ENCODE peak calls at places on chromosomes 13 and 19, in eight cellular contexts. R is stimulated activated CD4-positive, alpha-beta T cell treated with anti-CD3 and anti-CD28 coated beads, Interleukin-1b, Interleukin-23, amount 100 ng/mL, for 1 hour; T is aorta; Y is activated T-helper 1 cell treated with anti-CD3 and anti-CD28 coated beads, Interleukin-12 subunit alpha, Interleukin-12 subunit beta, Interleukin-2, Interleukin-4 antibody, amounts not matched to agents 30 ng/mL and 10 ng/mL and 1 ng/mL, durations not matched to agents 14 hours and 24 hours and 36 hours; I is amygdala; J is kidney tubule cell; U is PC-3; Q is NCI-H345. X is an unnamed sample.
A peak's percentile ranks its signal among the peaks of the same experiment; 100 is the strongest.

GRCh38 chr19:11479470-11480080 is 1.3 kb downstream of the ELAVL3 start:
- DNase-seq in R (no peak), T (peak; percentile 46), Y (peak; percentile 17), I (peak; percentile 91), J (no peak), U (no peak), Q (peak; percentile 44), X (peak; percentile 36)

GRCh38 chr19:56080669-56081401 is 40.3 kb downstream of the ZNF787 start:
- DNase-seq in R (peak; percentile 24), T (peak; percentile 85), Y (peak; percentile 43), I (peak; percentile 49), J (peak; percentile 80), U (peak; percentile 59), Q (peak; percentile 50), X (peak; percentile 42)

GRCh38 chr19:10335149-10336053 is 2.1 kb upstream of the RAVER1 start:
- DNase-seq in R (no peak), T (no peak), Y (no peak), I (peak; percentile 58), J (no peak), U (no peak), Q (no peak), X (no peak)

GRCh38 chr13:76000131-76000530 is 364.0 kb downstream of the LMO7 start:
- DNase-seq in R (no peak), T (no peak), Y (no peak), I (no peak), J (no peak), U (no peak), Q (no peak), X (no peak)

GRCh38 chr13:55155046-55155445 is 1985.7 kb upstream of the PRR20A start:
- DNase-seq in R (no peak), T (no peak), Y (no peak), I (no peak), J (no peak), U (no peak), Q (peak; percentile 75), X (no peak)

GRCh38 chr19:38266981-38267597 is 2.7 kb downstream of the SPINT2 start:
- DNase-seq in R (no peak), T (no peak), Y (no peak), I (no peak), J (peak; percentile 92), U (peak; percentile 69), Q (no peak), X (no peak)

GRCh38 chr19:57769345-57770131 is at the start of gene ZNF586:
- DNase-seq in R (peak; percentile 62), T (peak; percentile 93), Y (peak; percentile 85), I (peak; percentile 95), J (peak; percentile 92), U (peak; percentile 96), Q (peak; percentile 78), X (peak; percentile 85)

GRCh38 chr19:47243776-47244547 is 12.4 kb upstream of the CCDC9 start:
- DNase-seq in R (peak; percentile 74), T (peak; percentile 96), Y (peak; percentile 90), I (peak; percentile 76), J (peak; percentile 97), U (peak; percentile 90), Q (peak; percentile 63), X (peak; percentile 94)

GRCh38 chr19:892243-892996 is 567 bp downstream of the MED16 start:
- DNase-seq in R (no peak), T (no peak), Y (no peak), I (no peak), J (no peak), U (no peak), Q (no peak), X (no peak)

GRCh38 chr13:59679239-59679638 is 484.5 kb downstream of the DIAPH3 start:
- DNase-seq in R (no peak), T (no peak), Y (no peak), I (no peak), J (no peak), U (no peak), Q (no peak), X (no peak)

GRCh38 chr19:10422846-10423245 is 2.5 kb downstream of the PDE4A start:
- DNase-seq in R (no peak), T (no peak), Y (no peak), I (no peak), J (no peak), U (no peak), Q (no peak), X (no peak)

GRCh38 chr19:3006075-3006767 is 22.9 kb downstream of the TLE2 start:
- DNase-seq in R (no peak), T (no peak), Y (no peak), I (no peak), J (no peak), U (peak; percentile 3), Q (no peak), X (no peak)

GRCh38 chr19:3986260-3987041 is 1.2 kb upstream of the EEF2 start:
- DNase-seq in R (no peak), T (peak; percentile 47), Y (peak; percentile 54), I (peak; percentile 51), J (peak; percentile 78), U (peak; percentile 74), Q (peak; percentile 94), X (peak; percentile 59)

GRCh38 chr19:34241513-34242337 is 12.6 kb upstream of the GARRE1 start:
- DNase-seq in R (no peak), T (peak; percentile 11), Y (no peak), I (no peak), J (peak; percentile 55), U (peak; percentile 55), Q (peak; percentile 95), X (no peak)

GRCh38 chr13:44541601-44542000 is 34.5 kb downstream of the TSC22D1 start:
- DNase-seq in R (no peak), T (no peak), Y (no peak), I (no peak), J (no peak), U (no peak), Q (no peak), X (no peak)

GRCh38 chr19:6979341-6979740 is 41.9 kb downstream of the MBD3L2B start:
- DNase-seq in R (no peak), T (no peak), Y (no peak), I (no peak), J (no peak), U (no peak), Q (no peak), X (no peak)

GRCh38 chr13:100753391-100753790 is 78.8 kb upstream of the TMTC4 start:
- DNase-seq in R (no peak), T (no peak), Y (no peak), I (no peak), J (no peak), U (no peak), Q (no peak), X (no peak)

GRCh38 chr19:2528543-2529173 is 52.7 kb downstream of the GADD45B start:
- DNase-seq in R (no peak), T (peak; percentile 17), Y (no peak), I (no peak), J (no peak), U (peak; percentile 40), Q (no peak), X (no peak)

GRCh38 chr13:30301827-30302226 is 5.5 kb downstream of the KATNAL1 start:
- DNase-seq in R (no peak), T (no peak), Y (no peak), I (no peak), J (no peak), U (no peak), Q (no peak), X (no peak)

GRCh38 chr19:1252221-1252817 is 3.9 kb downstream of the MIDN start:
- DNase-seq in R (no peak), T (peak; percentile 97), Y (no peak), I (peak; percentile 89), J (peak; percentile 94), U (peak; percentile 81), Q (no peak), X (peak; percentile 68)

GRCh38 chr19:13366529-13367143 is 139.6 kb downstream of the CACNA1A start:
- DNase-seq in R (no peak), T (no peak), Y (no peak), I (no peak), J (peak; percentile 45), U (peak; percentile 81), Q (no peak), X (no peak)

GRCh38 chr19:13875824-13876223 is 1.1 kb upstream of the NANOS3 start:
- DNase-seq in R (no peak), T (no peak), Y (no peak), I (no peak), J (no peak), U (no peak), Q (no peak), X (no peak)

GRCh38 chr13:106986687-106987434 is 418.9 kb upstream of the ARGLU1 start:
- DNase-seq in R (no peak), T (no peak), Y (no peak), I (no peak), J (no peak), U (no peak), Q (no peak), X (no peak)

GRCh38 chr19:23101241-23101640 is 15.6 kb upstream of the ZNF730 start:
- DNase-seq in R (no peak), T (no peak), Y (no peak), I (no peak), J (peak; percentile 79), U (peak; percentile 47), Q (no peak), X (no peak)